ENCODE peak calls at places on chromosomes 6 and 20, in six cellular contexts. H is tibial nerve; C is activated naive CD4-positive, alpha-beta T cell treated with anti-CD3 and anti-CD28 coated beads, Interleukin-2, amount 50 U/mL, for 72 hours; T is GM10248; Q is stimulated activated CD4-positive, alpha-beta T cell treated with anti-CD3 and anti-CD28 coated beads, Interleukin-2, amount 100 ng/mL, for 4 hours; M is NCI-H748 treated with DMSO at 0.1 percent for 48 hours. S is an unnamed sample.

GRCh38 chr20:53672484-53673129 is 79.0 kb upstream of the ZNF217 start:
- DNase-seq in H (no peak), C (no peak), T (no peak), Q (no peak), M (no peak), S (no peak)

GRCh38 chr6:2963756-2964155 is 7.6 kb downstream of the SERPINB6 start:
- DNase-seq in H (no peak), C (no peak), T (no peak), Q (no peak), M (no peak), S (no peak)

GRCh38 chr6:31978831-31979230 is 3.0 kb upstream of the C4A start:
- DNase-seq in H (no peak), C (no peak), T (no peak), Q (no peak), M (no peak), S (no peak)

GRCh38 chr6:113763883-113764282 is 93.3 kb upstream of the MARCKS start:
- DNase-seq in H (no peak), C (no peak), T (peak), Q (no peak), M (no peak), S (no peak)

GRCh38 chr6:43858161-43859153 is 88.4 kb downstream of the VEGFA start:
- DNase-seq in H (no peak), C (no peak), T (no peak), Q (no peak), M (no peak), S (no peak)

GRCh38 chr6:4370066-4370465 is 234.7 kb upstream of the ECI2 start:
- DNase-seq in H (no peak), C (no peak), T (no peak), Q (no peak), M (no peak), S (no peak)

GRCh38 chr6:129033173-129033572 is 150.2 kb downstream of the LAMA2 start:
- DNase-seq in H (no peak), C (no peak), T (no peak), Q (no peak), M (no peak), S (no peak)

GRCh38 chr20:50193851-50194830 is 3.5 kb downstream of the CEBPB start:
- DNase-seq in H (no peak), C (no peak), T (no peak), Q (no peak), M (no peak), S (no peak)

GRCh38 chr20:16267526-16267925 is 305.7 kb downstream of the KIF16B start:
- DNase-seq in H (no peak), C (no peak), T (no peak), Q (no peak), M (no peak), S (no peak)

GRCh38 chr20:37378420-37378784 is 32.5 kb downstream of the SRC start:
- DNase-seq in H (no peak), C (no peak), T (no peak), Q (no peak), M (no peak), S (no peak)